ENCODE peak calls at places on chromosome 19, in nine cellular contexts. I is AG10803, R is AG04450, M is lower lobe of right lung, U is A549, X is NCI-H1105, F is NT2/D1, A is left ventricle myocardium inferior, K is left cardiac atrium. N is an unnamed sample.

GRCh38 chr19:7706662-7707454 is 4.9 kb upstream of the FCER2 start:
- DNase-seq in I (no peak), R (no peak), M (no peak), U (no peak), X (no peak), F (no peak), A (no peak), K (no peak), N (no peak)

GRCh38 chr19:14051980-14052379 is 9.9 kb downstream of the PALM3 start:
- DNase-seq in I (no peak), R (no peak), M (no peak), U (no peak), X (no peak), F (no peak), A (no peak), K (no peak), N (no peak)

GRCh38 chr19:30360378-30361106 is 11.6 kb upstream of the ZNF536 start:
- DNase-seq in I (peak), R (no peak), M (no peak), U (no peak), X (no peak), F (no peak), A (no peak), K (no peak), N (no peak)

GRCh38 chr19:50909240-50910070 is 1.7 kb downstream of the KLK4 start:
- DNase-seq in I (no peak), R (no peak), M (peak), U (peak), X (peak), F (peak), A (no peak), K (peak), N (peak)

GRCh38 chr19:18423258-18424020 is 4.2 kb downstream of the SSBP4 start:
- DNase-seq in I (no peak), R (no peak), M (peak), U (no peak), X (no peak), F (no peak), A (no peak), K (no peak), N (no peak)

GRCh38 chr19:55647732-55648656 is at the start of gene CCDC106:
- DNase-seq in I (peak), R (no peak), M (peak), U (peak), X (peak), F (peak), A (peak), K (peak), N (peak)

GRCh38 chr19:54653181-54653809 is 9.5 kb upstream of the LILRB4 start:
- DNase-seq in I (peak), R (no peak), M (no peak), U (peak), X (peak), F (no peak), A (no peak), K (no peak), N (peak)

GRCh38 chr19:512548-513365 is 5.5 kb downstream of the TPGS1 start:
- DNase-seq in I (no peak), R (no peak), M (peak), U (no peak), X (no peak), F (no peak), A (no peak), K (no peak), N (no peak)

GRCh38 chr19:51807111-51807701 is 12.2 kb downstream of the FPR3 start:
- DNase-seq in I (peak), R (no peak), M (peak), U (no peak), X (no peak), F (peak), A (no peak), K (no peak), N (peak)

GRCh38 chr19:45935267-45935666 is 20.7 kb upstream of the NANOS2 start:
- DNase-seq in I (no peak), R (no peak), M (no peak), U (no peak), X (no peak), F (no peak), A (no peak), K (no peak), N (no peak)

GRCh38 chr19:16045893-16046292 is 30.4 kb upstream of the TPM4 start:
- DNase-seq in I (no peak), R (no peak), M (no peak), U (no peak), X (no peak), F (no peak), A (no peak), K (no peak), N (no peak)

GRCh38 chr19:10508707-10509106 is 5.6 kb upstream of the KEAP1 start:
- DNase-seq in I (no peak), R (no peak), M (no peak), U (no peak), X (no peak), F (no peak), A (no peak), K (no peak), N (no peak)

GRCh38 chr19:6971366-6971765 is 49.9 kb downstream of the MBD3L2B start:
- DNase-seq in I (no peak), R (no peak), M (no peak), U (no peak), X (no peak), F (no peak), A (no peak), K (no peak), N (peak)

GRCh38 chr19:40103600-40103999 is 12.9 kb upstream of the ZNF780A start:
- DNase-seq in I (no peak), R (no peak), M (no peak), U (no peak), X (no peak), F (no peak), A (no peak), K (no peak), N (no peak)

GRCh38 chr19:41535029-41535622 is 40.8 kb upstream of the CEACAM21 start:
- DNase-seq in I (no peak), R (no peak), M (no peak), U (no peak), X (no peak), F (no peak), A (no peak), K (no peak), N (no peak)

GRCh38 chr19:17951151-17952040 is 15.5 kb upstream of the KCNN1 start:
- DNase-seq in I (no peak), R (no peak), M (no peak), U (no peak), X (no peak), F (no peak), A (no peak), K (no peak), N (no peak)

GRCh38 chr19:37401078-37401477 is 30.2 kb downstream of the ZNF527 start:
- DNase-seq in I (no peak), R (no peak), M (no peak), U (no peak), X (no peak), F (no peak), A (no peak), K (no peak), N (no peak)

GRCh38 chr19:13961826-13962737 is 9.8 kb downstream of the DCAF15 start:
- DNase-seq in I (no peak), R (no peak), M (no peak), U (no peak), X (no peak), F (no peak), A (no peak), K (no peak), N (no peak)

GRCh38 chr19:28960986-28961705 is 251.8 kb downstream of the UQCRFS1 start:
- DNase-seq in I (peak), R (no peak), M (no peak), U (no peak), X (no peak), F (no peak), A (no peak), K (no peak), N (peak)

GRCh38 chr19:28705008-28705407 is 507.9 kb downstream of the UQCRFS1 start:
- DNase-seq in I (peak), R (peak), M (no peak), U (peak), X (no peak), F (peak), A (no peak), K (no peak), N (peak)

N was measured in GM23248.